ENCODE peak calls at places on chromosomes 3 and 15, in seven cellular contexts. J is HCT116, L is GM23338, K is transverse colon, C is upper lobe of left lung, G is suprapubic skin, V is Panc1. Y is an unnamed sample. For H3K4me1, the result is how much of the 10 kb centered on the place peaks cover.

GRCh38 chr15:42151736-42152135 is 4.7 kb downstream of the PLA2G4F start:
- DNase-seq in J (no peak), L (no peak), K (no peak), C (no peak), G (peak), V (no peak), Y (peak)

GRCh38 chr15:78264304-78265136 is at the start of gene DNAJA4:
- DNase-seq in J (no peak), L (peak), K (peak), C (peak), G (peak), V (no peak), Y (peak)

GRCh38 chr3:135752851-135753250 is 212.7 kb upstream of the PPP2R3A start:
- DNase-seq in J (no peak), L (peak), K (no peak), C (no peak), G (no peak), V (no peak), Y (no peak)

GRCh38 chr3:142244056-142244455 is 18.7 kb upstream of the GK5 start:
- DNase-seq in J (no peak), L (no peak), K (no peak), C (no peak), G (no peak), V (no peak), Y (no peak)

GRCh38 chr3:149572796-149573414 is 84.9 kb downstream of the WWTR1 start:
- DNase-seq in J (no peak), L (no peak), K (no peak), C (no peak), G (no peak), V (no peak), Y (peak)

GRCh38 chr15:37046876-37047614 is 53.3 kb downstream of the MEIS2 start:
- DNase-seq in J (no peak), L (peak), K (no peak), C (no peak), G (no peak), V (no peak), Y (no peak)

GRCh38 chr3:143998266-143998665 is 26.6 kb downstream of the DIPK2A start:
- DNase-seq in J (no peak), L (no peak), K (peak), C (peak), G (no peak), V (no peak), Y (no peak)

GRCh38 chr3:152622813-152623167 is 212.1 kb upstream of the P2RY1 start:
- DNase-seq in J (no peak), L (no peak), K (no peak), C (no peak), G (no peak), V (no peak), Y (no peak)

GRCh38 chr15:90871097-90871715 is 2.8 kb downstream of the FURIN start:
- DNase-seq in J (no peak), L (peak), K (peak), C (no peak), G (no peak), V (no peak), Y (no peak)

GRCh38 chr3:184652465-184652864 is 59.4 kb downstream of the MAGEF1 start:
- DNase-seq in J (no peak), L (no peak), K (no peak), C (no peak), G (no peak), V (no peak), Y (no peak)

GRCh38 chr15:93420477-93420876 is 331.5 kb upstream of the RGMA start:
- DNase-seq in J (no peak), L (no peak), K (no peak), C (no peak), G (no peak), V (no peak), Y (no peak)

GRCh38 chr3:12730511-12731234 is 28.4 kb downstream of the TMEM40 start:
- DNase-seq in J (no peak), L (no peak), K (no peak), C (no peak), G (no peak), V (no peak), Y (no peak)

DNA sequence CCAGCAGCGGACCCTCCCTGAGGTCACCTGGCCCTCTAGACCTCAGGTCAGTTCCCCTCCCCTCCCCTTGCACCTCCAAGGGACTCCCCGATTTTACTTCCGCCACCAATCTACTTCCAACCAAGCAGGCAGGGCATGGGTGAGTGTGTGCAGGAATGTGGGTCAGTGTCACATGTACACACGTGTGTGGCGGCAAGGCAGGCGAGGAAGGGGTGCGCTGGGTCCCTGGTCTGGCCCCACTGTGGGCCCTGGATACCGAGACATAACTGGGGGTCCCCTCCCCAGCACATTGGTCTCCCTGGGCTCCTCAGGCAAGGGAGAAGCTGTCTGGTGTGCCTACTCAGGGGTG is 14.3 kb downstream of the CSPG4 start:
- DNase-seq in J (no peak), L (no peak), K (no peak), C (no peak), G (no peak), V (no peak), Y (no peak)
- TF ChIP-seq POLR2AphosphoS5 in J (no peak), L (no peak), K (no peak), C (no peak), G (no peak), V (no peak), Y (no peak)

GRCh38 chr3:125051205-125051604 is 4.6 kb downstream of the HEG1 start:
- DNase-seq in J (no peak), L (no peak), K (no peak), C (no peak), G (no peak), V (no peak), Y (no peak)
- H3K4me1 ChIP-seq in J (under half), L (under half), K (half or more), C (half or more), G (half or more), V (half or more), Y (under half)

DNA sequence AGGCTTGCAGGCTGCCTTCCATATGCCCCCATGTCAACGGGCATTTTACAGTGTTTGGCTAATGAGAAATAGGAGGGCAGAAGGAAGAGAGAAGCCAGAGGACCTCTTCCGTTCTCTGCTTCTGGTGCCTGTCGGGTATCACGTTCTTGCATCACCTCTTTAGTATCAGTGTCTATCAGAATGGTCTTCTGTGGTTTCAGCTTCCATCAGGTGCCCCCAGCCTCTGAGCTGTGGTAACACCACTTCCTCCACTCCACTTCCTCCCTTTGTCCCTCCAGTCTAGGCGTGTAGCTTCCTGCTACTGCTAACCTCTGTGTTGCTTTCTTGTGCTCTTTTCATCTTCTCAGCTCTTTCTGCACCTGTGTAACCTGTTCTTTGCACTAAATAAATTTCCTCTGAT is 27.6 kb upstream of the FOXB1 start:
- DNase-seq in J (no peak), L (no peak), K (no peak), C (no peak), G (no peak), V (no peak), Y (no peak)
- TF ChIP-seq POLR2AphosphoS5 in J (no peak), L (no peak), K (no peak), C (no peak), G (no peak), V (no peak), Y (no peak)

DNA sequence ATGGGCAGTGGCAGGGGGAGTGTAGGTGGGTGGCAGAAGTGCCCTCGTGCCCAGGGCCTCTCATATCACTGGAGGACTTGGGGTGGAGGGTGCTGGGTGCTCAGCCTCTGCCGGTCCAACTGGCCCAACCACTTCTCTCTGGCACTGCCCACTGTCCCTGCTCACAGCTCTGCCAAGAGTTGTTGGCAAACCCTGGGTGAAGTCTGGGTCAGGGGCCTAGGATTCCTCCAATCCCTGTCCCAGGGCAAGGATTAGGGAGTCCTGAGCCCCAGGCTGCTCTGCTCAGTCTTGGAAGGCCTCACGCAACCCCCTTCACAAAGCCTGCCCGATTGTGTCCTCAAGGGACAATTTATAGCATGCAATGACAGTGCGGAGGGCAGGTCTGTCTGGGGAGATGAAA is 5.2 kb upstream of the PRKCD start:
- DNase-seq in J (no peak), L (no peak), K (peak), C (peak), G (no peak), V (no peak), Y (no peak)
- H3K4me1 ChIP-seq in J (half or more), L (under half), K (half or more), C (under half), G (under half), V (under half), Y (under half)

GRCh38 chr3:45677045-45677436 is 12.2 kb upstream of the SACM1L start:
- DNase-seq in J (no peak), L (peak), K (peak), C (peak), G (peak), V (no peak), Y (no peak)
- TF ChIP-seq POLR2AphosphoS5 in J (no peak), L (no peak), K (no peak), C (peak), G (peak), V (no peak), Y (no peak)

GRCh38 chr3:100075731-100076543 is 38.4 kb downstream of the FILIP1L start:
- DNase-seq in J (no peak), L (no peak), K (no peak), C (no peak), G (no peak), V (no peak), Y (no peak)

GRCh38 chr3:100073555-100074307 is 40.6 kb downstream of the FILIP1L start:
- DNase-seq in J (no peak), L (peak), K (peak), C (peak), G (no peak), V (no peak), Y (no peak)

GRCh38 chr3:100076544-100077529 is 37.5 kb downstream of the FILIP1L start:
- DNase-seq in J (no peak), L (no peak), K (no peak), C (no peak), G (no peak), V (no peak), Y (no peak)

GRCh38 chr3:100073049-100073422 is 41.3 kb downstream of the FILIP1L start:
- DNase-seq in J (no peak), L (no peak), K (no peak), C (no peak), G (no peak), V (no peak), Y (no peak)

DNA sequence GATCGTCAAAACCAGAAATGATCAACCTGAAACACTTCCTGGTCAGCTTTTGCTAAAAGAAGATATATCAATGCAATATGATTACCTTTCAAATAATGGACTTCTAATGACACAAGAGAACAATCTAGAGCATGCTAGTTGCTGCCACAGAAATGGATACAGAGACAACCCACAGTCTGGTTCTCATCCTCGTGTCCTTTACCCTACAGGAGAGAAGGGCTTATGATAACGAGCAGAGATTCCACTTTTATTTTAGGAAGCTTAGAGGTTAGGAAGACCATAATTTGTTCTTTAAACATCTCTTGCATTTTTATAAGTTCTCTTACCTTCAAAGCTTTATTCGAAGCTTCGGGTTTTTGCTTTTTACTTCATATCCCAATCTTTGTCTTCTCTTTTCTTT is 39.1 kb downstream of the FILIP1L start:
- DNase-seq in J (no peak), L (no peak), K (no peak), C (no peak), G (no peak), V (no peak), Y (no peak)
- H3K4me1 ChIP-seq in J (under half), L (under half), K (under half), C (under half), G (under half), V (under half), Y (under half)

GRCh38 chr3:123066896-123067688 is at the start of gene PDIA5:
- DNase-seq in J (peak), L (peak), K (peak), C (peak), G (peak), V (peak), Y (peak)
- TF ChIP-seq POLR2AphosphoS5 in J (peak), L (peak), K (peak), C (peak), G (no peak), V (peak), Y (peak)

Y was measured in endothelial cell of umbilical vein.